ENCODE peak calls at places on chromosomes 6 and 20, in ten cellular contexts. J, L, H, V, C, U, P, S, R and F are unnamed samples.

GRCh38 chr6:119349341-119350201 is at the start of gene MAN1A1:
- DNase-seq in J (peak), L (peak), H (peak), V (peak), C (peak), U (peak), P (peak), S (peak), R (peak), F (peak)

GRCh38 chr6:83199865-83200230 is 6.7 kb downstream of the RWDD2A start:
- DNase-seq in J (peak), L (peak), H (peak), V (no peak), C (no peak), U (peak), P (peak), S (peak), R (no peak), F (no peak)

GRCh38 chr6:114619621-114620020 is 276.8 kb upstream of the HS3ST5 start:
- DNase-seq in J (no peak), L (no peak), H (no peak), V (no peak), C (no peak), U (no peak), P (no peak), S (no peak), R (no peak), F (no peak)

GRCh38 chr6:100670056-100670455 is 205.3 kb upstream of the SIM1 start:
- DNase-seq in J (no peak), L (no peak), H (no peak), V (no peak), C (no peak), U (no peak), P (no peak), S (no peak), R (no peak), F (no peak)

GRCh38 chr6:119881416-119881815 is 531.9 kb upstream of the MAN1A1 start:
- DNase-seq in J (peak), L (no peak), H (peak), V (no peak), C (no peak), U (peak), P (peak), S (no peak), R (no peak), F (no peak)

GRCh38 chr6:125781307-125781868 is 9.4 kb upstream of the NCOA7 start:
- DNase-seq in J (peak), L (no peak), H (no peak), V (no peak), C (no peak), U (peak), P (no peak), S (peak), R (no peak), F (no peak)

GRCh38 chr6:109060585-109060984 is 34.1 kb downstream of the SESN1 start:
- DNase-seq in J (no peak), L (no peak), H (no peak), V (no peak), C (no peak), U (peak), P (no peak), S (no peak), R (no peak), F (no peak)

GRCh38 chr20:5977975-5978374 is 27.5 kb downstream of the MCM8 start:
- DNase-seq in J (no peak), L (no peak), H (no peak), V (no peak), C (no peak), U (no peak), P (no peak), S (no peak), R (no peak), F (no peak)

GRCh38 chr6:7238900-7239589 is 74.0 kb downstream of the SSR1 start:
- DNase-seq in J (peak), L (no peak), H (peak), V (peak), C (peak), U (peak), P (peak), S (peak), R (peak), F (peak)

GRCh38 chr6:13425971-13426931 is 61.1 kb downstream of the GFOD1 start:
- DNase-seq in J (peak), L (no peak), H (peak), V (no peak), C (no peak), U (peak), P (peak), S (peak), R (peak), F (no peak)

GRCh38 chr20:32490942-32491763 is 94.0 kb downstream of the NOL4L start:
- DNase-seq in J (no peak), L (no peak), H (no peak), V (no peak), C (no peak), U (no peak), P (no peak), S (no peak), R (peak), F (no peak)

GRCh38 chr20:21352703-21353102 is 44.6 kb downstream of the NKX2-4 start:
- DNase-seq in J (peak), L (peak), H (no peak), V (no peak), C (no peak), U (peak), P (no peak), S (peak), R (no peak), F (no peak)

GRCh38 chr6:67640462-67640861 is 994.6 kb upstream of the ADGRB3 start:
- DNase-seq in J (peak), L (no peak), H (no peak), V (peak), C (no peak), U (peak), P (no peak), S (peak), R (no peak), F (no peak)

GRCh38 chr6:34674268-34674639 is 22.3 kb downstream of the ILRUN start:
- DNase-seq in J (no peak), L (no peak), H (no peak), V (no peak), C (no peak), U (no peak), P (no peak), S (no peak), R (no peak), F (no peak)

GRCh38 chr6:15313367-15313766 is 67.5 kb downstream of the JARID2 start:
- DNase-seq in J (no peak), L (no peak), H (no peak), V (no peak), C (no peak), U (no peak), P (no peak), S (no peak), R (peak), F (no peak)

GRCh38 chr6:151494235-151494950 is 576 bp downstream of the CCDC170 start:
- DNase-seq in J (peak), L (no peak), H (peak), V (no peak), C (no peak), U (no peak), P (peak), S (peak), R (peak), F (no peak)

GRCh38 chr6:122797537-122797936 is 8.5 kb downstream of the SMPDL3A start:
- DNase-seq in J (no peak), L (no peak), H (no peak), V (no peak), C (no peak), U (no peak), P (no peak), S (no peak), R (no peak), F (no peak)

GRCh38 chr20:23857954-23858565 is 21.5 kb downstream of the CST5 start:
- DNase-seq in J (no peak), L (no peak), H (no peak), V (no peak), C (no peak), U (no peak), P (no peak), S (no peak), R (no peak), F (no peak)

GRCh38 chr6:138926579-138926978 is 61.5 kb downstream of the REPS1 start:
- DNase-seq in J (no peak), L (no peak), H (no peak), V (no peak), C (no peak), U (no peak), P (no peak), S (no peak), R (no peak), F (no peak)

GRCh38 chr6:135358251-135358821 is 139.2 kb downstream of the AHI1 start:
- DNase-seq in J (peak), L (peak), H (peak), V (no peak), C (no peak), U (peak), P (peak), S (peak), R (no peak), F (no peak)

GRCh38 chr6:45619211-45619760 is 241.6 kb upstream of the SUPT3H start:
- DNase-seq in J (peak), L (no peak), H (no peak), V (no peak), C (no peak), U (peak), P (no peak), S (peak), R (peak), F (no peak)

GRCh38 chr6:54053893-54054391 is 57.3 kb upstream of the MLIP start:
- DNase-seq in J (peak), L (peak), H (peak), V (no peak), C (no peak), U (peak), P (peak), S (peak), R (peak), F (no peak)

GRCh38 chr6:166204852-166205650 is 37.4 kb upstream of the TBXT start:
- DNase-seq in J (no peak), L (no peak), H (no peak), V (no peak), C (no peak), U (no peak), P (no peak), S (no peak), R (no peak), F (no peak)

GRCh38 chr6:42935322-42935721 is 6.0 kb downstream of the CNPY3 start:
- DNase-seq in J (no peak), L (no peak), H (no peak), V (peak), C (no peak), U (no peak), P (no peak), S (no peak), R (no peak), F (no peak)

GRCh38 chr20:14288341-14289330 is 48.8 kb downstream of the FLRT3 start:
- DNase-seq in J (peak), L (no peak), H (peak), V (peak), C (no peak), U (peak), P (peak), S (no peak), R (no peak), F (no peak)

GRCh38 chr6:113359155-113360140 is 497.7 kb upstream of the MARCKS start:
- DNase-seq in J (peak), L (no peak), H (peak), V (no peak), C (no peak), U (peak), P (peak), S (peak), R (no peak), F (no peak)

GRCh38 chr6:30898750-30899360 is 9.2 kb upstream of the GTF2H4 start:
- DNase-seq in J (no peak), L (no peak), H (no peak), V (no peak), C (no peak), U (no peak), P (no peak), S (no peak), R (no peak), F (no peak)

GRCh38 chr20:58585753-58586540 is 65.1 kb upstream of the STX16 start:
- DNase-seq in J (no peak), L (no peak), H (no peak), V (peak), C (no peak), U (no peak), P (no peak), S (peak), R (no peak), F (no peak)

DNA sequence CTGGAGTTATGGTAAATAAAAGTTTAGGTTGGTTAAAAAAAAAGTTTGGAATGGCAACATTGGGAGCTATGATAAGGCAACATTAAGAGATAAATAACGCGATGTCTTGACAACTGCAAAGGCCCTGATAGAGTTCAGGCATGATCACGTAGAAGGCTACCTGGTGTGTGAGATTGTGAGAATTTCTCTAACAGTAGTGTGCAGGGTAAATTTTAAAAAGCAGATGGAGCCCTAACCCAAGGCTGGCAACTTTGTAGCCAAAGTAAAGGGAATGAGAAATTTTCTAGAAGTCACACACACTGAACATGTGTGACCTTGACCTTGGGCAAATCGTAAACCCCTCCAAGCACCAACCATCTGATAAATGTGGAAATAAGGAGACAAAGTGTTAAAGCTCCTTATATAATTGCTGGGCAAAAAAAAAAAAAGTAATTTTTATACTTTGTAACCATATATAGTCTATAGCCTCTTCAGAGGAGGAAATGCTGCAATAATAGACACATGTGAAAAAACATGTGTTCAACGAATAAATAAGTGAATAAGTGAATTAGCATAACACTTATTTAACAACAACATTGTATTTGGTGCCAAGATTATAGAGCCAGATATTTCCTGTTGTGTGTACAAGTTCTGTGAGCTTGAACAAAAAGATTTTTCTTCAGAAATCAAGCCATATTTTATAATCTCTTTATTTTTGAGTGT is 18.2 kb downstream of the KCNQ5 start:
- DNase-seq in J (no peak), L (no peak), H (no peak), V (no peak), C (no peak), U (no peak), P (no peak), S (no peak), R (no peak), F (no peak)
- TF ChIP-seq CTCF in J (no peak), L (no peak), H (no peak), V (no peak), C (no peak), U (peak), P (no peak), S (peak), R (no peak), F (no peak)

GRCh38 chr20:43563429-43563828 is 4.6 kb downstream of the SGK2 start:
- DNase-seq in J (no peak), L (no peak), H (no peak), V (peak), C (no peak), U (peak), P (no peak), S (peak), R (no peak), F (no peak)
- TF ChIP-seq CTCF in J (peak), L (no peak), H (no peak), V (peak), C (no peak), U (peak), P (no peak), S (peak), R (no peak), F (no peak)

GRCh38 chr6:70289299-70289698 is 13.6 kb downstream of the COL9A1 start:
- DNase-seq in J (no peak), L (no peak), H (no peak), V (peak), C (no peak), U (no peak), P (no peak), S (no peak), R (no peak), F (no peak)
- TF ChIP-seq CTCF in J (peak), L (no peak), H (no peak), V (no peak), C (no peak), U (no peak), P (no peak), S (no peak), R (no peak), F (no peak)

GRCh38 chr6:132392792-132393191 is 8.5 kb downstream of the MOXD1 start:
- DNase-seq in J (no peak), L (no peak), H (peak), V (no peak), C (no peak), U (peak), P (peak), S (no peak), R (no peak), F (no peak)
- TF ChIP-seq CTCF in J (no peak), L (peak), H (no peak), V (no peak), C (no peak), U (peak), P (peak), S (peak), R (no peak), F (no peak)